ENCODE peak calls at places on chromosome 22, in seven cellular contexts. P is PC-9, F is astrocyte of the cerebellum, K is A549, B is B cell, T is astrocyte of the spinal cord, N is osteocyte. H is an unnamed sample.

GRCh38 chr22:48654492-48654891 is 1173.2 kb downstream of the BRD1 start:
- DNase-seq in N (no peak), F (no peak), P (no peak), B (no peak), K (no peak), T (no peak), H (no peak)

GRCh38 chr22:33922268-33922667 is 2.0 kb upstream of the LARGE1 start:
- DNase-seq in F (no peak), T (no peak), K (no peak), P (no peak), B (no peak), N (no peak), H (peak)

GRCh38 chr22:32576553-32577255 is 102.1 kb downstream of the FBXO7 start:
- DNase-seq in P (no peak), T (no peak), K (no peak), F (no peak), N (no peak), B (no peak), H (no peak)

GRCh38 chr22:48501231-48501750 is 1326.4 kb downstream of the BRD1 start:
- DNase-seq in B (no peak), K (no peak), T (no peak), F (no peak), N (no peak), P (peak), H (no peak)

GRCh38 chr22:19287076-19287724 is 4.3 kb downstream of the CLTCL1 start:
- DNase-seq in K (no peak), F (no peak), B (no peak), N (no peak), P (no peak), T (peak), H (no peak)

GRCh38 chr22:25410849-25411248 is 153.6 kb upstream of the GRK3 start:
- DNase-seq in F (no peak), K (no peak), B (peak), N (no peak), P (no peak), T (no peak), H (no peak)

GRCh38 chr22:49617264-49617663 is 210.4 kb downstream of the BRD1 start:
- DNase-seq in P (no peak), B (no peak), N (no peak), T (no peak), K (no peak), F (no peak), H (no peak)

GRCh38 chr22:48714231-48714630 is 1113.4 kb downstream of the BRD1 start:
- DNase-seq in T (no peak), N (no peak), P (no peak), K (no peak), F (no peak), B (no peak), H (no peak)

GRCh38 chr22:29343313-29343805 is 27.9 kb upstream of the RASL10A start:
- DNase-seq in T (peak), P (peak), N (no peak), B (no peak), K (no peak), F (peak), H (no peak)

GRCh38 chr22:28477556-28477955 is 202.1 kb downstream of the TTC28 start:
- DNase-seq in P (no peak), T (no peak), N (no peak), K (no peak), F (no peak), B (no peak), H (no peak)

GRCh38 chr22:32127904-32128303 is 31.2 kb downstream of the C22orf42 start:
- DNase-seq in P (no peak), B (no peak), N (peak), F (no peak), T (no peak), K (no peak), H (no peak)

GRCh38 chr22:38239101-38239761 is 33.6 kb downstream of the TMEM184B start:
- DNase-seq in K (peak), N (no peak), P (peak), F (no peak), B (no peak), T (peak), H (peak)

GRCh38 chr22:41508770-41509170 is 35.5 kb downstream of the POLR3H start:
- DNase-seq in K (no peak), T (no peak), F (no peak), N (no peak), B (no peak), P (no peak), H (no peak)

GRCh38 chr22:41931701-41932269 is 5.2 kb upstream of the TNFRSF13C start:
- DNase-seq in F (no peak), K (no peak), P (no peak), B (peak), N (no peak), T (no peak), H (no peak)

GRCh38 chr22:45529966-45530575 is 27.4 kb downstream of the FBLN1 start:
- DNase-seq in F (no peak), T (peak), K (no peak), N (no peak), P (no peak), B (no peak), H (peak)

GRCh38 chr22:45124176-45124857 is 39.4 kb upstream of the NUP50 start:
- DNase-seq in P (no peak), B (no peak), K (no peak), N (no peak), T (no peak), F (no peak), H (no peak)

GRCh38 chr22:37126882-37127281 is 17.4 kb upstream of the TMPRSS6 start:
- DNase-seq in F (no peak), P (no peak), B (no peak), K (peak), N (no peak), T (no peak), H (no peak)
- TF ChIP-seq CTCF in F (peak), P (peak), B (no peak), K (peak), N (peak), T (peak), H (peak)

DNA sequence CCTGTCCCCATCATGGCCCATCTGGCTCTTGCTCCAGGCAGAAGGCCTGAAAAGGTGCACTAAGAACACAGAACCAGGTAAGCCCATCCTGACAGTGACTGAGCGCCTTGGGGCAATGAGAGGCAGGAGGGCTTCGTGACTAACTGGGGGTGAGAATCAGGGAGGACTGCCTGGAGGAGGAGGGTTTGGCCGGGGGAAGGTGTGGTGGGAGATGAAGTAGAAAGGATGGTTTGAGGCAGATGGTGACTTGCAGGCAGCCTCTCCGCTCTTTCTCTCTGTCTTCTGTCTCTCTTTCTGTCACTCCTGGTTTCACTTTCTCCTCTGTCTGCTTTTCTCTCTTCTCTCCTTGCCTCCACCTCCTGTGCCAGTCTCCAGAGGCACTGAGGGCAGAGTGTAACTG is 60.8 kb downstream of the CACNA1I start:
- DNase-seq in F (no peak), B (no peak), P (no peak), K (no peak), T (no peak), N (no peak), H (no peak)
- TF ChIP-seq CTCF in F (no peak), B (no peak), P (no peak), K (no peak), T (no peak), N (no peak), H (no peak)

GRCh38 chr22:39309364-39309861 is 10.0 kb downstream of the RPL3 start:
- DNase-seq in T (no peak), N (no peak), K (no peak), F (no peak), B (no peak), P (no peak), H (no peak)
- TF ChIP-seq CTCF in T (peak), N (peak), K (no peak), F (peak), B (no peak), P (peak), H (no peak)

GRCh38 chr22:24181088-24181995 is at the start of gene SUSD2:
- DNase-seq in P (no peak), K (no peak), T (no peak), B (no peak), F (no peak), N (no peak), H (peak)
- TF ChIP-seq CTCF in P (no peak), K (no peak), T (no peak), B (no peak), F (no peak), N (no peak), H (no peak)

GRCh38 chr22:30516273-30516672 is 10.8 kb upstream of the SEC14L4 start:
- DNase-seq in T (no peak), B (no peak), K (no peak), F (no peak), N (no peak), P (no peak), H (no peak)
- TF ChIP-seq CTCF in T (no peak), B (no peak), K (no peak), F (no peak), N (no peak), P (no peak), H (no peak)

DNA sequence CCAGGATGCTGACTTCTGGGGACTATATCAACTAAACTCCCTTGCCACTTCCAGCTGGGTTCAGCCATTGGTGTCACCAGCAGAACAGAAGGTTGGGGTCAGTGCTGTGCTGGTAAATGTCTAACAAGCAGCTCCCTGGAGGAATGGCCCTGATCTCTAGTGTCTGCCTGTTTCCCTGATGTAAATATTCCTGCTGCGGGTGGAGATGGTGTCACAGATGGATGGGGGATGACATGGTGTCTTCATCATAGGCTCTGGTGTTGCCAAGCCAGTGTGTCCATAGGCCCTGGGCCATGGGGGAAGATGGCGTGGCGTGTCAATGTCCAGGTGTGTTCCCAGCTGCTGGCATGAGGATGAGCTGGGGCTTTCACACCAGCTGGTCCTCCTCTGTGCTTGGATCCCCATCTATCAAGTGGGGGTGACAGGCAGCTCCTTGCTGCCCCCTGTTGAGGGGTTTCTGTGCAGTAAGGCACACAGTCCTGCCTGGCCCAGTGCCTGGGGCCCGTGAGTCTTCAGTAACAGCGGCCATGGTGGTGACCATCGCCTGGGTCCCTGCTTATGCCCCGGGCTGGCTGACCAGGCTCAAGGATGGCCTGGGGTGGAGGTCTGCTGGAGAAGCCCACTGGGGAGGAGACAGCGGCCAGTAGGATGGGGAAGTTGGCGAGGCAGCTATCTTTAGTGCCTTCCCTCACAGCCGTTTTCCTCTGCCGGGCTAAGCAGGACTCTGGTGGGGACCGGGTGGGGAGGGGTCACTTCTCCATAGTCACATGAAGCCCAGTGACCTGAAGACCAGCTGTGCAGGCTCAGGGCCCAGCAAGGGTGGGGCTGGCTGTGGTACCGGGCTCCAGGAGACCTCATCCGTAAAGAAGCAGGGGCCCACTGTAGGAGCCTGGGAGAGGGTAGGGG is 12.7 kb downstream of the RPL3 start:
- DNase-seq in N (no peak), P (no peak), K (no peak), F (no peak), B (no peak), T (no peak), H (no peak)
- TF ChIP-seq CTCF in N (peak), P (peak), K (peak), F (peak), B (peak), T (peak), H (peak)

GRCh38 chr22:22103078-22103593 is 120.5 kb upstream of the TOP3B start:
- DNase-seq in N (peak), P (no peak), T (no peak), B (no peak), K (peak), F (no peak), H (no peak)
- TF ChIP-seq CTCF in N (peak), P (peak), T (peak), B (peak), K (no peak), F (peak), H (no peak)

DNA sequence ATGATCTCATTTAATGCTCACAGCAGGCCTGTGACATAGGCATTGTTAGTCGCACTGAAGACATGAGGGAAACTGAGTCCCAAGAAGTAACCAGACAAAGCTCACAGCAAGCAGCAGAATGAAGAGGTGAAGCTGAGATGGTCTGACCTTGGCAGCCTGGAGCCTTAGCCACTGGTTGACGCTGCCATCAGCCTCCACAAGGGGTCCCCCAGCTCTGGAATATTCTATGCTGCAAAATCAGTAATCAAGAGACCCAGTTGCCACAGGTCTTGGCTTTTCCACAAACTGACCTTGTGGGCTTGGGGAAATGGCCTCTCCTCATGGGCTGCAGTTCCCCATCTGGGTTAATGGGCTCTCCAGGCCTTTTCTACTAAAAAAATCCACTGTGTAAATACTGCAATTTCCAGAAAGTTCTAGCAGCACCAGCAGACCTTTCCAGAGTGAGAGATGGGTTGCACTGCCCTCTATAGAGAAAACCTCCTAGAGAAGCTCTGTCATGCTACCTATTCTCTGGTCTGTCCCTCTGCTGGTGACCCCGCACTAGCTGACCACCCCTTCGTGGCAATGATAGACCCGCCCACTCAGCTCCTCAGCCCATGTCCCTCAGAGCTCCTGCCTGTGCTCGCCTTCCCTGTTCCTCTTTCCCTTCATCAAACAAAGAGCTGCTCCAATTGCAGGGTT is 22.6 kb upstream of the ISX start:
- DNase-seq in F (no peak), N (no peak), K (no peak), T (no peak), B (no peak), P (no peak), H (no peak)
- TF ChIP-seq CTCF in F (no peak), N (no peak), K (no peak), T (no peak), B (no peak), P (peak), H (no peak)

DNA sequence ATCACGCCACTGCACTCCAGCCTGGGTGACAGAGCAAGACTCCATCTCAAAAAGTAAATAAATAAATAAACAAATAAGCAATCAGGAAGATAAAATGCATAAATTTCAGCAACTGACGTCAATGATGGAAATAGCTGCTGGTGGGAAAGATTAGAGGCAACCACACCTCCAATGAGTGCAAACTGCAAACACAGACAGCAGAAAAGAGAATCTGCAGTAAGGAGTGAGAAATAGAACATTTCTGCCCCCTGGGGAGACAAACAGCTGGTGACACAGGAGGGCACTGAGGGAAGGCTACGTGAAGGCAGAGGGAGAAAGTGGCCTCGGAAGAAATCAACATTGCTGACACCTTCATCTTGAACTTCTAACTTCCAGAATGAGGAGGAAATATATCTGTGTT is 6.5 kb downstream of the PI4KA start:
- DNase-seq in K (no peak), P (no peak), N (no peak), B (no peak), F (no peak), T (no peak), H (no peak)
- TF ChIP-seq CTCF in K (no peak), P (no peak), N (no peak), B (no peak), F (no peak), T (no peak), H (no peak)

H was measured in hepatocyte.